ENCODE peak calls at places on chromosome 16, in eight cellular contexts. A is AG08396; I is stimulated activated effector memory CD8-positive, alpha-beta T cell treated with anti-CD3 and anti-CD28 coated beads, Interleukin-12 subunit alpha, Interleukin-12 subunit beta, amount 100 ng/mL, for 72 hours; U is NCI-H774; Z is memory B cell; E is astrocyte of the spinal cord; O is activated T-cell treated with anti-CD3 and anti-CD28 coated beads, Interleukin-2, amount 50 U/mL, for 72 hours; X is stomach. T is an unnamed sample.

GRCh38 chr16:66261826-66262225 is 104.7 kb upstream of the CDH5 start:
- DNase-seq in A (no peak), I (no peak), U (no peak), Z (no peak), E (no peak), O (no peak), X (no peak), T (no peak)

GRCh38 chr16:47565454-47565853 is 104.3 kb downstream of the PHKB start:
- DNase-seq in A (no peak), I (no peak), U (no peak), Z (no peak), E (peak; percentile 52), O (no peak), X (no peak), T (no peak)

GRCh38 chr16:78437352-78437968 is 338.0 kb downstream of the WWOX start:
- DNase-seq in A (peak; percentile 8), I (peak; percentile 51), U (no peak), Z (peak; percentile 25), E (peak; percentile 9), O (peak; percentile 19), X (peak; percentile 33), T (peak; percentile 52)

GRCh38 chr16:78413651-78414050 is 314.2 kb downstream of the WWOX start:
- DNase-seq in A (no peak), I (no peak), U (no peak), Z (no peak), E (no peak), O (no peak), X (no peak), T (no peak)

GRCh38 chr16:4496305-4496704 is 20.1 kb downstream of the HMOX2 start:
- DNase-seq in A (peak; percentile 45), I (no peak), U (no peak), Z (no peak), E (peak; percentile 63), O (no peak), X (no peak), T (no peak)

GRCh38 chr16:49019826-49020401 is 261.7 kb downstream of the CBLN1 start:
- DNase-seq in A (no peak), I (no peak), U (no peak), Z (no peak), E (peak; percentile 67), O (no peak), X (no peak), T (no peak)

GRCh38 chr16:18966791-18967190 is 16.9 kb upstream of the TMC7 start:
- DNase-seq in A (no peak), I (no peak), U (no peak), Z (no peak), E (no peak), O (no peak), X (no peak), T (no peak)

GRCh38 chr16:8776193-8776592 is 21.2 kb downstream of the TMEM186 start:
- DNase-seq in A (no peak), I (no peak), U (no peak), Z (no peak), E (no peak), O (no peak), X (no peak), T (no peak)

GRCh38 chr16:31351937-31352315 is 3.0 kb upstream of the ITGAX start:
- DNase-seq in A (no peak), I (peak; percentile 69), U (no peak), Z (no peak), E (no peak), O (peak; percentile 76), X (no peak), T (no peak)

GRCh38 chr16:27706156-27706705 is 156.3 kb downstream of the KATNIP start:
- DNase-seq in A (no peak), I (no peak), U (no peak), Z (no peak), E (no peak), O (no peak), X (no peak), T (no peak)

GRCh38 chr16:22369221-22369811 is 5.1 kb downstream of the CDR2 start:
- DNase-seq in A (no peak), I (no peak), U (no peak), Z (no peak), E (peak; percentile 35), O (no peak), X (no peak), T (no peak)

GRCh38 chr16:67897231-67897630 is 4.2 kb downstream of the PSKH1 start:
- DNase-seq in A (peak; percentile 60), I (no peak), U (no peak), Z (no peak), E (peak; percentile 56), O (no peak), X (no peak), T (no peak)

GRCh38 chr16:73669535-73670274 is 621.8 kb upstream of the ZFHX3 start:
- DNase-seq in A (no peak), I (no peak), U (no peak), Z (no peak), E (no peak), O (no peak), X (no peak), T (no peak)

GRCh38 chr16:54489225-54489781 is 202.7 kb upstream of the IRX3 start:
- DNase-seq in A (no peak), I (no peak), U (no peak), Z (no peak), E (no peak), O (no peak), X (peak; percentile 54), T (no peak)

GRCh38 chr16:72908362-72908838 is 139.5 kb downstream of the ZFHX3 start:
- DNase-seq in A (no peak), I (no peak), U (no peak), Z (peak; percentile 15), E (no peak), O (no peak), X (no peak), T (no peak)

GRCh38 chr16:14211856-14212543 is 140.9 kb downstream of the MRTFB start:
- DNase-seq in A (no peak), I (no peak), U (no peak), Z (no peak), E (no peak), O (no peak), X (no peak), T (no peak)

GRCh38 chr16:88315543-88316105 is 67.1 kb upstream of the ZNF469 start:
- DNase-seq in A (peak; percentile 58), I (no peak), U (no peak), Z (no peak), E (peak; percentile 55), O (no peak), X (peak; percentile 38), T (no peak)

GRCh38 chr16:68367440-68367839 is 56.6 kb downstream of the PRMT7 start:
- DNase-seq in A (no peak), I (no peak), U (no peak), Z (no peak), E (no peak), O (no peak), X (no peak), T (no peak)

GRCh38 chr16:64459821-64460220 is 662.0 kb downstream of the CDH11 start:
- DNase-seq in A (no peak), I (no peak), U (no peak), Z (no peak), E (peak; percentile 72), O (no peak), X (peak; percentile 25), T (no peak)

GRCh38 chr16:67164599-67165061 is at the start of gene HSF4:
- DNase-seq in A (peak; percentile 81), I (no peak), U (no peak), Z (no peak), E (no peak), O (no peak), X (peak; percentile 79), T (no peak)

GRCh38 chr16:23682181-23682580 is 3.5 kb downstream of the PLK1 start:
- DNase-seq in A (no peak), I (no peak), U (no peak), Z (no peak), E (no peak), O (no peak), X (no peak), T (no peak)

GRCh38 chr16:89322381-89323119 is 105.0 kb downstream of the ZNF778 start:
- DNase-seq in A (peak; percentile 64), I (no peak), U (no peak), Z (no peak), E (peak; percentile 83), O (no peak), X (no peak), T (peak; percentile 55)

GRCh38 chr16:69406780-69407331 is 17.6 kb upstream of the CYB5B start:
- DNase-seq in A (no peak), I (no peak), U (no peak), Z (no peak), E (no peak), O (no peak), X (no peak), T (no peak)

GRCh38 chr16:49510676-49511305 is 137.2 kb downstream of the C16orf78 start:
- DNase-seq in A (no peak), I (no peak), U (no peak), Z (no peak), E (no peak), O (no peak), X (no peak), T (no peak)

GRCh38 chr16:64311241-64311640 is 810.6 kb downstream of the CDH11 start:
- DNase-seq in A (no peak), I (no peak), U (no peak), Z (no peak), E (peak; percentile 24), O (no peak), X (no peak), T (no peak)

GRCh38 chr16:53207810-53208752 is 153.3 kb downstream of the CHD9 start:
- DNase-seq in A (peak; percentile 76), I (no peak), U (peak; percentile 82), Z (peak; percentile 18), E (peak; percentile 85), O (no peak), X (peak; percentile 39), T (peak; percentile 95)

T was measured in HAP-1.